ENCODE peak calls at places on chromosome 18, in six cellular contexts. One of them, this sample, is unnamed. For H3K4me1, the result is how much of the 10 kb centered on the place peaks cover.

GRCh38 chr18:4454548-4455112 is 477 bp downstream of the DLGAP1 start:
- DNase-seq in MM.1S: no peak
- DNase-seq in hepatocyte: peak
- DNase-seq in left lung: peak
- DNase-seq in A549: no peak
- DNase-seq in PC-9: no peak
- DNase-seq in this sample: no peak

GRCh38 chr18:54742120-54742519 is 86.2 kb upstream of the RAB27B start:
- DNase-seq in MM.1S: no peak
- DNase-seq in hepatocyte: no peak
- DNase-seq in left lung: no peak
- DNase-seq in A549: no peak
- DNase-seq in PC-9: no peak
- DNase-seq in this sample: no peak

GRCh38 chr18:74399225-74399887 is 57.8 kb downstream of the DIPK1C start:
- DNase-seq in MM.1S: no peak
- DNase-seq in hepatocyte: no peak
- DNase-seq in left lung: no peak
- DNase-seq in A549: no peak
- DNase-seq in PC-9: no peak
- DNase-seq in this sample: no peak

GRCh38 chr18:8232791-8233190 is 376.4 kb upstream of the RAB12 start:
- DNase-seq in MM.1S: no peak
- DNase-seq in hepatocyte: no peak
- DNase-seq in left lung: no peak
- DNase-seq in A549: no peak
- DNase-seq in PC-9: peak
- DNase-seq in this sample: no peak

GRCh38 chr18:65788373-65788772 is 37.6 kb downstream of the CDH7 start:
- DNase-seq in MM.1S: peak
- DNase-seq in hepatocyte: peak
- DNase-seq in left lung: no peak
- DNase-seq in A549: peak
- DNase-seq in PC-9: no peak
- DNase-seq in this sample: no peak

GRCh38 chr18:33665630-33666029 is 87.6 kb downstream of the ASXL3 start:
- DNase-seq in MM.1S: no peak
- DNase-seq in hepatocyte: no peak
- DNase-seq in left lung: no peak
- DNase-seq in A549: no peak
- DNase-seq in PC-9: no peak
- DNase-seq in this sample: no peak

GRCh38 chr18:29979884-29980283 is 1062.7 kb downstream of the DSC3 start:
- DNase-seq in MM.1S: no peak
- DNase-seq in hepatocyte: peak
- DNase-seq in left lung: no peak
- DNase-seq in A549: no peak
- DNase-seq in PC-9: no peak
- DNase-seq in this sample: no peak

GRCh38 chr18:55732227-55733106 is 144.5 kb upstream of the TCF4 start:
- DNase-seq in MM.1S: no peak
- DNase-seq in hepatocyte: no peak
- DNase-seq in left lung: no peak
- DNase-seq in A549: no peak
- DNase-seq in PC-9: no peak
- DNase-seq in this sample: no peak

GRCh38 chr18:79798999-79799370 is 1.2 kb downstream of the KCNG2 start:
- DNase-seq in MM.1S: no peak
- DNase-seq in hepatocyte: peak
- DNase-seq in left lung: no peak
- DNase-seq in A549: no peak
- DNase-seq in PC-9: no peak
- DNase-seq in this sample: no peak

GRCh38 chr18:55096261-55097026 is 137.2 kb upstream of the CCDC68 start:
- DNase-seq in MM.1S: peak
- DNase-seq in hepatocyte: peak
- DNase-seq in left lung: no peak
- DNase-seq in A549: peak
- DNase-seq in PC-9: no peak
- DNase-seq in this sample: peak

GRCh38 chr18:49020621-49021021 is 69.9 kb upstream of the SMAD7 start:
- DNase-seq in MM.1S: no peak
- DNase-seq in hepatocyte: peak
- DNase-seq in left lung: no peak
- DNase-seq in A549: no peak
- DNase-seq in PC-9: peak
- DNase-seq in this sample: peak

GRCh38 chr18:5057348-5058012 is 139.6 kb downstream of the AKAIN1 start:
- DNase-seq in MM.1S: peak
- DNase-seq in hepatocyte: peak
- DNase-seq in left lung: no peak
- DNase-seq in A549: peak
- DNase-seq in PC-9: peak
- DNase-seq in this sample: peak

GRCh38 chr18:59264136-59264571 is 9.1 kb downstream of the RAX start:
- DNase-seq in MM.1S: no peak
- DNase-seq in hepatocyte: no peak
- DNase-seq in left lung: no peak
- DNase-seq in A549: no peak
- DNase-seq in PC-9: no peak
- DNase-seq in this sample: no peak

GRCh38 chr18:74478876-74479275 is 17.3 kb upstream of the CNDP2 start:
- DNase-seq in MM.1S: no peak
- DNase-seq in hepatocyte: no peak
- DNase-seq in left lung: no peak
- DNase-seq in A549: no peak
- DNase-seq in PC-9: no peak
- DNase-seq in this sample: peak

GRCh38 chr18:78123926-78124797 is 855.5 kb upstream of the SALL3 start:
- DNase-seq in MM.1S: no peak
- DNase-seq in hepatocyte: no peak
- DNase-seq in left lung: no peak
- DNase-seq in A549: no peak
- DNase-seq in PC-9: no peak
- DNase-seq in this sample: no peak

GRCh38 chr18:22839488-22839930 is 93.6 kb upstream of the RBBP8 start:
- DNase-seq in MM.1S: peak
- DNase-seq in hepatocyte: no peak
- DNase-seq in left lung: no peak
- DNase-seq in A549: no peak
- DNase-seq in PC-9: no peak
- DNase-seq in this sample: no peak

GRCh38 chr18:2173464-2173863 is 397.8 kb downstream of the METTL4 start:
- DNase-seq in MM.1S: no peak
- DNase-seq in hepatocyte: peak
- DNase-seq in left lung: no peak
- DNase-seq in A549: peak
- DNase-seq in PC-9: peak
- DNase-seq in this sample: no peak

GRCh38 chr18:49081511-49082146 is 130.9 kb upstream of the SMAD7 start:
- DNase-seq in MM.1S: peak
- DNase-seq in hepatocyte: no peak
- DNase-seq in left lung: no peak
- DNase-seq in A549: no peak
- DNase-seq in PC-9: no peak
- DNase-seq in this sample: no peak

GRCh38 chr18:32393407-32393806 is 77.3 kb downstream of the GAREM1 start:
- DNase-seq in MM.1S: no peak
- DNase-seq in hepatocyte: no peak
- DNase-seq in left lung: no peak
- DNase-seq in A549: no peak
- DNase-seq in PC-9: no peak
- DNase-seq in this sample: no peak

GRCh38 chr18:36331541-36331971 is 34.0 kb downstream of the FHOD3 start:
- DNase-seq in MM.1S: no peak
- DNase-seq in hepatocyte: no peak
- DNase-seq in left lung: no peak
- DNase-seq in A549: no peak
- DNase-seq in PC-9: no peak
- DNase-seq in this sample: no peak

GRCh38 chr18:63321291-63321690 is 1.7 kb upstream of the BCL2 start:
- DNase-seq in MM.1S: no peak
- DNase-seq in hepatocyte: no peak
- DNase-seq in left lung: no peak
- DNase-seq in A549: no peak
- DNase-seq in PC-9: no peak
- DNase-seq in this sample: no peak

GRCh38 chr18:23779696-23780303 is 90.5 kb downstream of the LAMA3 start:
- DNase-seq in MM.1S: no peak
- DNase-seq in hepatocyte: peak
- DNase-seq in left lung: no peak
- DNase-seq in A549: peak
- DNase-seq in PC-9: no peak
- DNase-seq in this sample: no peak

GRCh38 chr18:79637921-79638855 is 41.4 kb upstream of the CTDP1 start:
- DNase-seq in MM.1S: no peak
- DNase-seq in hepatocyte: no peak
- DNase-seq in left lung: peak
- DNase-seq in A549: no peak
- DNase-seq in PC-9: no peak
- DNase-seq in this sample: no peak

DNA sequence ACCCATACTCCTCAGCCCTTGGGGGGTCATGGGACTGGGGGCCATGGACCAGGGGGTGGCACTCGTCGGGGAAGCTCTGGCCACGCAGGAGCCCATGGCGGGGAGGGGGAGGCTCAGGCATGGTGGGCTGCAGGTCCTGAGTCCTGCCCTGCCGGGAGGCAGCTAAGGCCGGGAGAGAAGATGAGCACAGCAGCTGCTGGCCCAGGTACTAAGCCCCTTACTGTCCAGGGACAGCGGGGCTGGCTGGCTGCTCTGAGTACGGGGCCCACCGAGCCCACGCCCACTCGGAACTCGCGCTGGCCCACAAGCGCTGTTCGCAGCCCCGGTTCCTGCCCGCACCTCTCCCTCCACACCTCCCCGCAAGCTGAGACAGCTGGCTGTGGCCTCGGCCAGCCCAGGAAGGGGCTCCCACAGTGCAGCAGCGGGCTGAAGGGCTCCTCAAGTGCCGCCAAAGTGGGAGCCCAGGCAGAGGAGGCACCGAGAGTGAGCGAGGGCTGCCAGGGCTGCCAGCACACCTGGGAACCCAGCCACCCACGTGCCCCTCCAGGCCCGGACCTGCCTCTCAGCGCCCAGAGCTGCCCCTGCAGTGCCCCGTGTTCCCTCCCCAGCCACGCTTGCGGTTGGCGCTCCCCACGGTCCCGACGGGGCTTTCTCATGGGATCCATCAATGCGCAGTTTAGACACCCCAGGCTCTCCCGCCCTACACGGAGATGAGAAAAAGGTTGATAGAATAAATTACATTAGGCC is 33.6 kb upstream of the ZNF236 start:
- DNase-seq in MM.1S: no peak
- DNase-seq in hepatocyte: no peak
- DNase-seq in left lung: no peak
- DNase-seq in A549: no peak
- DNase-seq in PC-9: no peak
- DNase-seq in this sample: no peak
- TF ChIP-seq CTCF in MM.1S: no peak
- TF ChIP-seq CTCF in hepatocyte: no peak
- TF ChIP-seq CTCF in left lung: no peak
- TF ChIP-seq CTCF in A549: no peak
- TF ChIP-seq CTCF in PC-9: no peak
- TF ChIP-seq CTCF in this sample: no peak

DNA sequence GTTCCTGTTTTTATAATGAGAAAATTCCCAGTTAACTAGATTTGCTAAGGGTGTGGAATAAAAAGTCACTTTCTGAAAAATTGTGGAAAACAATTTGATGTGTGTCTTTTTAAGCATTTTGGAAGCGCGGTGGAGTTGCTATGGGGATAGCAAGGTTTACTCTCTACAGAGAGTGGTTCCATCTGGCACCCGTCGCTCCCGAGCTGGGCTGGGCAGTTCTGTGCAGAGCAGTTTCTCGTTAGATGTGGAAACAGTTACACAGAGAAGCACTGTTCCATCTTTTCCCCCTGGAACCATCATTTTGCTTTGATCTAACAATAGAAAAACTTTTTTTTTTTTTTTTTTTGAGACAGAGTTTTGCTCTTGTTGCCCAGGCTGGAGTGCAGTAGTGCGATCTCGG is 17.4 kb downstream of the LDLRAD4 start:
- DNase-seq in MM.1S: no peak
- DNase-seq in hepatocyte: peak
- DNase-seq in left lung: no peak
- DNase-seq in A549: no peak
- DNase-seq in PC-9: no peak
- DNase-seq in this sample: no peak
- H3K4me1 ChIP-seq in MM.1S: under half
- H3K4me1 ChIP-seq in hepatocyte: under half
- H3K4me1 ChIP-seq in left lung: under half
- H3K4me1 ChIP-seq in A549: under half
- H3K4me1 ChIP-seq in PC-9: under half
- H3K4me1 ChIP-seq in this sample: under half

GRCh38 chr18:38042496-38042895 is 476.9 kb upstream of the CELF4 start:
- DNase-seq in MM.1S: no peak
- DNase-seq in hepatocyte: no peak
- DNase-seq in left lung: no peak
- DNase-seq in A549: no peak
- DNase-seq in PC-9: no peak
- DNase-seq in this sample: no peak

GRCh38 chr18:38052879-38053590 is 487.4 kb upstream of the CELF4 start:
- DNase-seq in MM.1S: no peak
- DNase-seq in hepatocyte: no peak
- DNase-seq in left lung: no peak
- DNase-seq in A549: no peak
- DNase-seq in PC-9: no peak
- DNase-seq in this sample: peak

DNA sequence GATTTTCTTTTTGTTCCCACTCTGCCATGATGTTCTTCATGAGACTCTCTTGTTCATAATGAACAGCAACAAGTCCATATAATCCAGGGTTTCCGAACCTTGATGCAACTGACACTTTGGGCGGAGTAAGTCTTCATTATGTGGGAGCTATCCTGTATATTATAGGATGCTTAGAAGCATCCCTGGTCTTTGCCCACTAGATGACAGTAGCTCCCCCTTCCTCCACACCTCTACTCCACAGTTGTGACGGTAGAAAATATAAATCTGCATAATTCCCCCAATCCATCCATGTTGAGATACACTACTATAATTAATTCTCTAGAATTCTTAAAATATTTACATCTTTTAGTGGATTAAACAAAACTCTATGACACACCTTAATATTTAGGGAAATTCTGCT is 482.2 kb upstream of the CELF4 start:
- DNase-seq in MM.1S: no peak
- DNase-seq in hepatocyte: no peak
- DNase-seq in left lung: no peak
- DNase-seq in A549: no peak
- DNase-seq in PC-9: no peak
- DNase-seq in this sample: no peak
- TF ChIP-seq CTCF in MM.1S: no peak
- TF ChIP-seq CTCF in hepatocyte: peak
- TF ChIP-seq CTCF in left lung: no peak
- TF ChIP-seq CTCF in A549: no peak
- TF ChIP-seq CTCF in PC-9: no peak
- TF ChIP-seq CTCF in this sample: peak

DNA sequence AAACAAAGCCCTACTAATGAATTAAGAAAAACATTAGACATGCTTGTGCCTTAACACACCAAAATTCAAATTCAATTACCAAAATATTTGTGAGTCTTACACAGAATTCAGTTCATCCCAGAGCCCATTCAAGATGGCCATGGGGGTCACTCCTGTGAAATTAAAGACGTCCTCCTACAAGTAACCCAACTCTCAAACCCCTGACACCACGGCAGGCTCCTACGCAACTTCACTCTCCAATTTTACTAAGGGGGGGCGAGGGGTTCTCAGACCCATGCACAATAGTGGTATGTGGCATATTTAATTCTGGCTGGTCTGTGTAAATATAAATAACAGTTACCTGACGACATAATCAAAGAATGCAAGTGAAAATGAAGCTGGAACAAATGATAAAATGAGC is 5.0 kb downstream of the ZNF516 start:
- DNase-seq in MM.1S: no peak
- DNase-seq in hepatocyte: no peak
- DNase-seq in left lung: no peak
- DNase-seq in A549: no peak
- DNase-seq in PC-9: no peak
- DNase-seq in this sample: no peak
- H3K4me1 ChIP-seq in MM.1S: under half
- H3K4me1 ChIP-seq in hepatocyte: under half
- H3K4me1 ChIP-seq in left lung: half or more
- H3K4me1 ChIP-seq in A549: under half
- H3K4me1 ChIP-seq in PC-9: under half
- H3K4me1 ChIP-seq in this sample: under half

This sample was measured in foreskin keratinocyte.